ENCODE peak calls at places on chromosomes 3 and 15, in nine cellular contexts. One of them, this sample, is unnamed.

GRCh38 chr15:57740048-57740447 is 33.5 kb downstream of the POLR2M start:
- DNase-seq in endothelial cell of umbilical vein: no peak
- DNase-seq in ovary: no peak
- DNase-seq in sigmoid colon: no peak
- DNase-seq in breast epithelium: no peak
- DNase-seq in K562: no peak
- DNase-seq in GM12878: no peak
- DNase-seq in A549: no peak
- DNase-seq in esophagus squamous epithelium: no peak
- DNase-seq in this sample: no peak

GRCh38 chr15:28456476-28457395 is 76.0 kb downstream of the GOLGA8G start:
- DNase-seq in esophagus squamous epithelium: no peak
- DNase-seq in sigmoid colon: peak
- DNase-seq in K562: no peak
- DNase-seq in GM12878: no peak
- DNase-seq in endothelial cell of umbilical vein: no peak
- DNase-seq in ovary: no peak
- DNase-seq in breast epithelium: no peak
- DNase-seq in A549: no peak
- DNase-seq in this sample: peak

GRCh38 chr15:63600001-63600645 is 2.9 kb downstream of the FBXL22 start:
- DNase-seq in breast epithelium: no peak
- DNase-seq in sigmoid colon: peak
- DNase-seq in A549: peak
- DNase-seq in GM12878: no peak
- DNase-seq in ovary: no peak
- DNase-seq in esophagus squamous epithelium: no peak
- DNase-seq in endothelial cell of umbilical vein: no peak
- DNase-seq in K562: no peak
- DNase-seq in this sample: peak

GRCh38 chr3:127424766-127425504 is 137.1 kb upstream of the PRR20G start:
- DNase-seq in esophagus squamous epithelium: no peak
- DNase-seq in GM12878: no peak
- DNase-seq in K562: no peak
- DNase-seq in endothelial cell of umbilical vein: no peak
- DNase-seq in sigmoid colon: peak
- DNase-seq in breast epithelium: no peak
- DNase-seq in A549: no peak
- DNase-seq in ovary: no peak
- DNase-seq in this sample: peak

GRCh38 chr3:127690106-127690505 is 17.4 kb downstream of the ABTB1 start:
- DNase-seq in K562: no peak
- DNase-seq in endothelial cell of umbilical vein: no peak
- DNase-seq in A549: peak
- DNase-seq in ovary: no peak
- DNase-seq in GM12878: no peak
- DNase-seq in esophagus squamous epithelium: no peak
- DNase-seq in breast epithelium: no peak
- DNase-seq in sigmoid colon: peak
- DNase-seq in this sample: no peak

GRCh38 chr3:94548581-94549316 is 485.9 kb downstream of the NSUN3 start:
- DNase-seq in ovary: no peak
- DNase-seq in GM12878: no peak
- DNase-seq in K562: no peak
- DNase-seq in A549: no peak
- DNase-seq in sigmoid colon: no peak
- DNase-seq in esophagus squamous epithelium: no peak
- DNase-seq in endothelial cell of umbilical vein: no peak
- DNase-seq in breast epithelium: no peak
- DNase-seq in this sample: no peak

GRCh38 chr3:127786358-127787070 is 35.8 kb downstream of the MGLL start:
- DNase-seq in K562: no peak
- DNase-seq in sigmoid colon: peak
- DNase-seq in esophagus squamous epithelium: no peak
- DNase-seq in endothelial cell of umbilical vein: no peak
- DNase-seq in breast epithelium: peak
- DNase-seq in ovary: peak
- DNase-seq in A549: no peak
- DNase-seq in GM12878: no peak
- DNase-seq in this sample: peak

GRCh38 chr3:7876741-7877297 is 624.8 kb upstream of the LMCD1 start:
- DNase-seq in sigmoid colon: no peak
- DNase-seq in A549: no peak
- DNase-seq in esophagus squamous epithelium: no peak
- DNase-seq in breast epithelium: no peak
- DNase-seq in ovary: no peak
- DNase-seq in K562: no peak
- DNase-seq in GM12878: no peak
- DNase-seq in endothelial cell of umbilical vein: peak
- DNase-seq in this sample: no peak

GRCh38 chr3:39260957-39261356 is 18.9 kb downstream of the CX3CR1 start:
- DNase-seq in endothelial cell of umbilical vein: peak
- DNase-seq in esophagus squamous epithelium: peak
- DNase-seq in A549: peak
- DNase-seq in GM12878: peak
- DNase-seq in K562: peak
- DNase-seq in sigmoid colon: peak
- DNase-seq in ovary: peak
- DNase-seq in breast epithelium: peak
- DNase-seq in this sample: peak

GRCh38 chr3:50122071-50122470 is 33.1 kb upstream of the SEMA3F start:
- DNase-seq in K562: no peak
- DNase-seq in A549: no peak
- DNase-seq in endothelial cell of umbilical vein: no peak
- DNase-seq in ovary: no peak
- DNase-seq in breast epithelium: no peak
- DNase-seq in GM12878: no peak
- DNase-seq in sigmoid colon: peak
- DNase-seq in esophagus squamous epithelium: no peak
- DNase-seq in this sample: no peak

GRCh38 chr3:3196148-3196861 is 16.8 kb upstream of the CRBN start:
- DNase-seq in sigmoid colon: no peak
- DNase-seq in GM12878: no peak
- DNase-seq in endothelial cell of umbilical vein: no peak
- DNase-seq in K562: peak
- DNase-seq in breast epithelium: no peak
- DNase-seq in A549: peak
- DNase-seq in ovary: no peak
- DNase-seq in esophagus squamous epithelium: no peak
- DNase-seq in this sample: no peak

GRCh38 chr15:81062937-81063336 is 62.2 kb downstream of the TLNRD1 start:
- DNase-seq in sigmoid colon: no peak
- DNase-seq in GM12878: no peak
- DNase-seq in ovary: no peak
- DNase-seq in endothelial cell of umbilical vein: no peak
- DNase-seq in K562: no peak
- DNase-seq in esophagus squamous epithelium: no peak
- DNase-seq in breast epithelium: no peak
- DNase-seq in A549: no peak
- DNase-seq in this sample: no peak

DNA sequence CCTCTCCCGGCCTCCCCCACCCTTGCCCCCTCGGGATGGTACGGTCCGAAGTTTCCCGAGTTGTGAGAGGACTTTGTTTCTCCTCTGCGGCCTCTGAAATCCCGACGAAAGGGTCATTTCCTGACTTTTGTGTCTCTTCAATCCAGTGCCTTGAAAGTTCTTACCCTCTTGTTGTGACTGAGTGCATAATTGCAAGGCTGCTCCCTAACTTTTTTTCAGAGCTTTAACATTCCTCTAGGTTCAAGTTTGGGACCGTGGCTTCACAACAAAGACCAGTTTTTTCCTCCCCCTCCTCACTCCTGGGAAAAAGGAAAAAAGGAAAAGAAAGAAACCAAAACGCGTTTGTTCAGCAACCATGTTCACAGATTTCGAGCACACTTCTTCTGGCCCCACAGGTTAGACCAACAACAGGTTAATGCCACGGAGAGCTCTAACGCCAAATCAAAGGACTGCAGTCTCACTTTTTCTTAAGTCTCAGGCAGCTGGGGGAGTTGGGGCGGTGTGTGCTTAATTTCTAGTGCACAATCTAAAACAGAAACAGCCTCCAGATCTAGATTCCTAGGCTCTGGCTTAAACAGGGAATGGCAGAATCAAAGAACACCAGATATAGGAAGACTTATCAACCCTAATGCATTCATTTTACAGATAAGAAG is 139.0 kb downstream of the TMCO5A start:
- DNase-seq in ovary: peak
- DNase-seq in endothelial cell of umbilical vein: peak
- DNase-seq in K562: no peak
- DNase-seq in GM12878: no peak
- DNase-seq in esophagus squamous epithelium: no peak
- DNase-seq in A549: peak
- DNase-seq in breast epithelium: no peak
- DNase-seq in sigmoid colon: no peak
- DNase-seq in this sample: peak
- TF ChIP-seq POLR2A in ovary: no peak
- TF ChIP-seq POLR2A in endothelial cell of umbilical vein: no peak
- TF ChIP-seq POLR2A in K562: no peak
- TF ChIP-seq POLR2A in GM12878: no peak
- TF ChIP-seq POLR2A in esophagus squamous epithelium: no peak
- TF ChIP-seq POLR2A in A549: no peak
- TF ChIP-seq POLR2A in breast epithelium: no peak
- TF ChIP-seq POLR2A in sigmoid colon: no peak
- TF ChIP-seq POLR2A in this sample: no peak

GRCh38 chr3:197028711-197029510 is 706 bp downstream of the MELTF start:
- DNase-seq in ovary: no peak
- DNase-seq in breast epithelium: no peak
- DNase-seq in esophagus squamous epithelium: no peak
- DNase-seq in endothelial cell of umbilical vein: no peak
- DNase-seq in GM12878: no peak
- DNase-seq in K562: peak
- DNase-seq in sigmoid colon: no peak
- DNase-seq in A549: peak
- DNase-seq in this sample: peak
- TF ChIP-seq CTCF in ovary: no peak
- TF ChIP-seq CTCF in breast epithelium: no peak
- TF ChIP-seq CTCF in esophagus squamous epithelium: no peak
- TF ChIP-seq CTCF in endothelial cell of umbilical vein: no peak
- TF ChIP-seq CTCF in GM12878: no peak
- TF ChIP-seq CTCF in K562: no peak
- TF ChIP-seq CTCF in sigmoid colon: no peak
- TF ChIP-seq CTCF in A549: no peak
- TF ChIP-seq CTCF in this sample: no peak

GRCh38 chr3:9838856-9839255 is 5.0 kb downstream of the RPUSD3 start:
- DNase-seq in endothelial cell of umbilical vein: no peak
- DNase-seq in GM12878: no peak
- DNase-seq in sigmoid colon: no peak
- DNase-seq in A549: no peak
- DNase-seq in breast epithelium: no peak
- DNase-seq in ovary: no peak
- DNase-seq in K562: no peak
- DNase-seq in esophagus squamous epithelium: no peak
- DNase-seq in this sample: no peak

GRCh38 chr3:9846231-9846630 is 2.4 kb upstream of the RPUSD3 start:
- DNase-seq in GM12878: no peak
- DNase-seq in A549: no peak
- DNase-seq in breast epithelium: no peak
- DNase-seq in ovary: no peak
- DNase-seq in sigmoid colon: no peak
- DNase-seq in esophagus squamous epithelium: no peak
- DNase-seq in endothelial cell of umbilical vein: no peak
- DNase-seq in K562: no peak
- DNase-seq in this sample: no peak

GRCh38 chr3:9841015-9841414 is 2.8 kb downstream of the RPUSD3 start:
- DNase-seq in GM12878: no peak
- DNase-seq in endothelial cell of umbilical vein: no peak
- DNase-seq in K562: no peak
- DNase-seq in A549: no peak
- DNase-seq in ovary: no peak
- DNase-seq in esophagus squamous epithelium: no peak
- DNase-seq in breast epithelium: no peak
- DNase-seq in sigmoid colon: no peak
- DNase-seq in this sample: no peak

GRCh38 chr3:9846931-9847488 is 3.2 kb upstream of the RPUSD3 start:
- DNase-seq in GM12878: no peak
- DNase-seq in sigmoid colon: no peak
- DNase-seq in K562: no peak
- DNase-seq in esophagus squamous epithelium: no peak
- DNase-seq in A549: no peak
- DNase-seq in ovary: no peak
- DNase-seq in breast epithelium: no peak
- DNase-seq in endothelial cell of umbilical vein: no peak
- DNase-seq in this sample: no peak

GRCh38 chr3:9843715-9844438 is at the start of gene RPUSD3:
- DNase-seq in A549: peak
- DNase-seq in K562: peak
- DNase-seq in sigmoid colon: peak
- DNase-seq in GM12878: peak
- DNase-seq in ovary: peak
- DNase-seq in breast epithelium: peak
- DNase-seq in endothelial cell of umbilical vein: peak
- DNase-seq in esophagus squamous epithelium: peak
- DNase-seq in this sample: peak
- TF ChIP-seq POLR2A in A549: peak
- TF ChIP-seq POLR2A in K562: peak
- TF ChIP-seq POLR2A in sigmoid colon: peak
- TF ChIP-seq POLR2A in GM12878: peak
- TF ChIP-seq POLR2A in ovary: peak
- TF ChIP-seq POLR2A in breast epithelium: peak
- TF ChIP-seq POLR2A in endothelial cell of umbilical vein: peak
- TF ChIP-seq POLR2A in esophagus squamous epithelium: peak
- TF ChIP-seq POLR2A in this sample: no peak

GRCh38 chr15:44286814-44287555 is 1.5 kb upstream of the GOLM2 start:
- DNase-seq in K562: peak
- DNase-seq in endothelial cell of umbilical vein: peak
- DNase-seq in esophagus squamous epithelium: no peak
- DNase-seq in GM12878: no peak
- DNase-seq in breast epithelium: no peak
- DNase-seq in sigmoid colon: no peak
- DNase-seq in ovary: no peak
- DNase-seq in A549: no peak
- DNase-seq in this sample: no peak
- TF ChIP-seq CTCF in K562: no peak
- TF ChIP-seq CTCF in endothelial cell of umbilical vein: no peak
- TF ChIP-seq CTCF in esophagus squamous epithelium: no peak
- TF ChIP-seq CTCF in GM12878: no peak
- TF ChIP-seq CTCF in breast epithelium: peak
- TF ChIP-seq CTCF in sigmoid colon: peak
- TF ChIP-seq CTCF in ovary: peak
- TF ChIP-seq CTCF in A549: no peak
- TF ChIP-seq CTCF in this sample: no peak

GRCh38 chr15:73927003-73927475 is 777 bp downstream of the LOXL1 start:
- DNase-seq in breast epithelium: no peak
- DNase-seq in esophagus squamous epithelium: no peak
- DNase-seq in K562: peak
- DNase-seq in A549: no peak
- DNase-seq in GM12878: no peak
- DNase-seq in endothelial cell of umbilical vein: peak
- DNase-seq in sigmoid colon: peak
- DNase-seq in ovary: peak
- DNase-seq in this sample: no peak
- TF ChIP-seq POLR2A in breast epithelium: no peak
- TF ChIP-seq POLR2A in esophagus squamous epithelium: no peak
- TF ChIP-seq POLR2A in K562: no peak
- TF ChIP-seq POLR2A in A549: no peak
- TF ChIP-seq POLR2A in GM12878: no peak
- TF ChIP-seq POLR2A in endothelial cell of umbilical vein: no peak
- TF ChIP-seq POLR2A in sigmoid colon: no peak
- TF ChIP-seq POLR2A in ovary: no peak
- TF ChIP-seq POLR2A in this sample: no peak

This sample was measured in lower leg skin.